ENCODE peak calls at places on chromosome 18, in seven cellular contexts. N, X, G, A, M, C and U are unnamed samples.

GRCh38 chr18:355678-356077 is 87.8 kb upstream of the THOC1 start:
- DNase-seq in N (no peak), X (no peak), G (no peak), A (no peak), M (no peak), C (no peak), U (no peak)

GRCh38 chr18:43893001-43893637 is 615.8 kb upstream of the SYT4 start:
- DNase-seq in N (peak), X (peak), G (no peak), A (no peak), M (no peak), C (peak), U (peak)

GRCh38 chr18:22346342-22346967 is 71.3 kb downstream of the CTAGE1 start:
- DNase-seq in N (no peak), X (peak), G (no peak), A (no peak), M (no peak), C (peak), U (peak)

GRCh38 chr18:56083097-56083865 is 495.3 kb upstream of the TCF4 start:
- DNase-seq in N (no peak), X (peak), G (no peak), A (no peak), M (no peak), C (peak), U (no peak)

GRCh38 chr18:2955966-2956521 is 56.9 kb downstream of the LPIN2 start:
- DNase-seq in N (no peak), X (no peak), G (no peak), A (no peak), M (no peak), C (no peak), U (no peak)

GRCh38 chr18:68549257-68549871 is 165.5 kb downstream of the TMX3 start:
- DNase-seq in N (no peak), X (peak), G (no peak), A (no peak), M (no peak), C (no peak), U (peak)

GRCh38 chr18:55781481-55781957 is 193.5 kb upstream of the TCF4 start:
- DNase-seq in N (peak), X (peak), G (peak), A (peak), M (no peak), C (peak), U (peak)

GRCh38 chr18:47323158-47323557 is 71.7 kb upstream of the SKOR2 start:
- DNase-seq in N (no peak), X (no peak), G (no peak), A (no peak), M (no peak), C (peak), U (no peak)

GRCh38 chr18:6056171-6056932 is 161.0 kb upstream of the TMEM200C start:
- DNase-seq in N (peak), X (peak), G (no peak), A (peak), M (no peak), C (no peak), U (peak)

GRCh38 chr18:22667158-22667557 is 249.4 kb upstream of the CTAGE1 start:
- DNase-seq in N (no peak), X (no peak), G (no peak), A (no peak), M (no peak), C (no peak), U (no peak)

GRCh38 chr18:9690418-9691178 is 17.5 kb upstream of the RAB31 start:
- DNase-seq in N (no peak), X (peak), G (no peak), A (no peak), M (no peak), C (no peak), U (no peak)

GRCh38 chr18:21433436-21433835 is 167.1 kb downstream of the ESCO1 start:
- DNase-seq in N (no peak), X (no peak), G (no peak), A (no peak), M (no peak), C (peak), U (no peak)

GRCh38 chr18:75727479-75727878 is 300.0 kb upstream of the SMIM21 start:
- DNase-seq in N (peak), X (peak), G (peak), A (peak), M (peak), C (no peak), U (peak)

GRCh38 chr18:23828426-23828825 is 139.2 kb downstream of the LAMA3 start:
- DNase-seq in N (peak), X (peak), G (peak), A (no peak), M (no peak), C (peak), U (peak)

GRCh38 chr18:73549236-73549635 is 598.4 kb downstream of the FBXO15 start:
- DNase-seq in N (no peak), X (peak), G (no peak), A (no peak), M (no peak), C (no peak), U (no peak)

GRCh38 chr18:51651761-51652160 is 454.3 kb upstream of the MEX3C start:
- DNase-seq in N (no peak), X (no peak), G (no peak), A (no peak), M (no peak), C (no peak), U (no peak)

GRCh38 chr18:26121476-26121875 is 12.2 kb upstream of the PSMA8 start:
- DNase-seq in N (no peak), X (peak), G (no peak), A (no peak), M (no peak), C (no peak), U (no peak)

GRCh38 chr18:58900015-58900649 is 35.5 kb downstream of the ZNF532 start:
- DNase-seq in N (peak), X (no peak), G (no peak), A (peak), M (no peak), C (no peak), U (no peak)